ENCODE peak calls at places on chromosomes 1 and 21, in seven cellular contexts. F, W, U, C, Y, R and I are unnamed samples.

GRCh38 chr1:38018864-38019343 is 6.4 kb downstream of the UTP11 start:
- DNase-seq in C (no peak), R (peak), W (no peak), U (no peak), Y (peak), F (no peak), I (no peak)

GRCh38 chr1:78840447-78841251 is 165.9 kb downstream of the ADGRL4 start:
- DNase-seq in F (peak), W (no peak), C (no peak), U (no peak), Y (peak), R (peak), I (no peak)

GRCh38 chr1:18217398-18218043 is 109.9 kb downstream of the IGSF21 start:
- DNase-seq in R (peak), C (no peak), W (no peak), U (no peak), Y (peak), F (no peak), I (no peak)

GRCh38 chr21:36709868-36710728 is 11.2 kb downstream of the SIM2 start:
- DNase-seq in Y (peak), C (no peak), F (no peak), R (no peak), U (no peak), W (peak), I (no peak)

GRCh38 chr1:75614455-75615379 is 3.8 kb upstream of the SLC44A5 start:
- DNase-seq in R (peak), U (peak), W (no peak), F (peak), C (peak), Y (peak), I (peak)

GRCh38 chr1:175192111-175192629 is 406 bp downstream of the KIAA0040 start:
- DNase-seq in U (peak), C (no peak), W (no peak), R (peak), Y (peak), F (peak), I (peak)

GRCh38 chr1:27350673-27351540 is 9.1 kb downstream of the SYTL1 start:
- DNase-seq in W (no peak), Y (peak), R (no peak), F (no peak), U (no peak), C (no peak), I (no peak)

GRCh38 chr1:155527672-155528071 is 34.9 kb downstream of the ASH1L start:
- DNase-seq in W (no peak), R (peak), C (no peak), Y (no peak), F (no peak), U (no peak), I (no peak)

GRCh38 chr1:226406401-226406881 is 1.5 kb downstream of the PARP1 start:
- DNase-seq in W (no peak), C (no peak), R (peak), U (no peak), Y (peak), F (no peak), I (no peak)

GRCh38 chr1:58318157-58318665 is 228.3 kb downstream of the OMA1 start:
- DNase-seq in W (no peak), U (no peak), F (no peak), Y (no peak), C (no peak), R (peak), I (no peak)

GRCh38 chr21:43292866-43293142 is 124.0 kb downstream of the CRYAA start:
- DNase-seq in R (no peak), Y (no peak), C (no peak), U (no peak), W (no peak), F (no peak), I (no peak)

GRCh38 chr1:226814751-226815496 is 55.5 kb upstream of the PSEN2 start:
- DNase-seq in R (peak), C (no peak), Y (peak), F (peak), W (peak), U (no peak), I (no peak)

GRCh38 chr1:243394610-243395490 is 139.0 kb downstream of the SDCCAG8 start:
- DNase-seq in Y (no peak), F (no peak), R (no peak), W (no peak), C (no peak), U (no peak), I (no peak)

GRCh38 chr1:54872041-54872342 is 15.0 kb downstream of the DHCR24 start:
- DNase-seq in R (no peak), F (no peak), W (no peak), Y (no peak), U (no peak), C (no peak), I (no peak)

GRCh38 chr1:68140536-68140935 is 90.1 kb upstream of the DIRAS3 start:
- DNase-seq in U (no peak), W (no peak), Y (no peak), C (no peak), R (no peak), F (no peak), I (no peak)

GRCh38 chr1:117825414-117825813 is 104.0 kb downstream of the GDAP2 start:
- DNase-seq in Y (no peak), W (no peak), R (peak), F (no peak), C (no peak), U (no peak), I (no peak)

GRCh38 chr1:9729523-9729922 is 78.0 kb downstream of the PIK3CD start:
- DNase-seq in R (no peak), Y (no peak), F (no peak), U (no peak), W (no peak), C (no peak), I (no peak)

GRCh38 chr1:9388628-9389184 is 96.0 kb downstream of the SPSB1 start:
- DNase-seq in W (no peak), R (peak), C (no peak), U (no peak), Y (no peak), F (peak), I (no peak)

GRCh38 chr1:221712776-221713431 is 29.0 kb downstream of the DUSP10 start:
- DNase-seq in Y (no peak), R (peak), C (no peak), F (no peak), W (no peak), U (peak), I (peak)

GRCh38 chr1:46530311-46530710 is 21.1 kb downstream of the KNCN start:
- DNase-seq in Y (no peak), C (no peak), U (no peak), R (no peak), F (no peak), W (no peak), I (no peak)

GRCh38 chr1:230507671-230508407 is 81.7 kb upstream of the PGBD5 start:
- DNase-seq in Y (peak), R (no peak), U (no peak), F (no peak), W (no peak), C (peak), I (no peak)

GRCh38 chr1:45669859-45670655 is 16.3 kb downstream of the GPBP1L1 start:
- DNase-seq in C (no peak), U (no peak), W (no peak), Y (no peak), R (peak), F (no peak), I (no peak)

GRCh38 chr1:46605242-46605641 is 1.2 kb upstream of the MKNK1 start:
- DNase-seq in R (no peak), W (no peak), C (no peak), U (no peak), F (no peak), Y (no peak), I (no peak)

GRCh38 chr1:65177457-65177856 is 29.5 kb downstream of the AK4 start:
- DNase-seq in R (peak), W (no peak), U (no peak), F (peak), Y (peak), C (no peak), I (no peak)

GRCh38 chr1:156053770-156054499 is at the start of gene UBQLN4:
- DNase-seq in F (peak), Y (peak), W (peak), C (peak), R (peak), U (peak), I (peak)